ENCODE peak calls at places on chromosomes 11 and 22, in four cellular contexts. One of them, this sample, is unnamed.

GRCh38 chr22:46573781-46574437 is 36.5 kb upstream of the CELSR1 start:
- DNase-seq in cardiac muscle cell: no peak
- DNase-seq in esophagus squamous epithelium: no peak
- DNase-seq in psoas muscle: peak; percentile 31
- DNase-seq in this sample: peak; percentile 62

GRCh38 chr11:72637926-72638325 is 36.3 kb downstream of the PDE2A start:
- DNase-seq in cardiac muscle cell: no peak
- DNase-seq in esophagus squamous epithelium: no peak
- DNase-seq in psoas muscle: no peak
- DNase-seq in this sample: no peak

GRCh38 chr22:20441631-20442484 is 4.2 kb upstream of the SCARF2 start:
- DNase-seq in esophagus squamous epithelium: no peak
- DNase-seq in cardiac muscle cell: peak; percentile 42
- DNase-seq in psoas muscle: peak; percentile 51
- DNase-seq in this sample: peak; percentile 71

GRCh38 chr22:46377566-46378498 is 42.3 kb downstream of the TRMU start:
- DNase-seq in cardiac muscle cell: peak; percentile 88
- DNase-seq in esophagus squamous epithelium: no peak
- DNase-seq in psoas muscle: no peak
- DNase-seq in this sample: no peak

GRCh38 chr22:20013382-20013871 is 3.2 kb downstream of the ARVCF start:
- DNase-seq in cardiac muscle cell: peak; percentile 85
- DNase-seq in psoas muscle: peak; percentile 88
- DNase-seq in esophagus squamous epithelium: no peak
- DNase-seq in this sample: peak; percentile 84

GRCh38 chr22:37163618-37164534 is 14.2 kb upstream of the IL2RB start:
- DNase-seq in esophagus squamous epithelium: no peak
- DNase-seq in psoas muscle: peak; percentile 41
- DNase-seq in cardiac muscle cell: no peak
- DNase-seq in this sample: no peak

GRCh38 chr22:46178755-46179505 is 28.6 kb downstream of the PPARA start:
- DNase-seq in esophagus squamous epithelium: no peak
- DNase-seq in cardiac muscle cell: no peak
- DNase-seq in psoas muscle: no peak
- DNase-seq in this sample: no peak

GRCh38 chr11:134238956-134239355 is 14.2 kb downstream of the THYN1 start:
- DNase-seq in cardiac muscle cell: no peak
- DNase-seq in psoas muscle: no peak
- DNase-seq in esophagus squamous epithelium: no peak
- DNase-seq in this sample: no peak

GRCh38 chr11:8586805-8587204 is 7.2 kb downstream of the STK33 start:
- DNase-seq in esophagus squamous epithelium: no peak
- DNase-seq in psoas muscle: no peak
- DNase-seq in cardiac muscle cell: no peak
- DNase-seq in this sample: no peak

GRCh38 chr11:23749762-23750430 is 747.0 kb upstream of the LUZP2 start:
- DNase-seq in psoas muscle: no peak
- DNase-seq in cardiac muscle cell: no peak
- DNase-seq in esophagus squamous epithelium: no peak
- DNase-seq in this sample: no peak

GRCh38 chr11:2794947-2795346 is 90.6 kb downstream of the CDKN1C start:
- DNase-seq in cardiac muscle cell: no peak
- DNase-seq in esophagus squamous epithelium: no peak
- DNase-seq in psoas muscle: peak; percentile 39
- DNase-seq in this sample: peak; percentile 61
- H3K36me3 ChIP-seq in cardiac muscle cell: no peaks in the 10 kb centered on the region
- H3K36me3 ChIP-seq in esophagus squamous epithelium: no peaks in the 10 kb centered on the region
- H3K36me3 ChIP-seq in psoas muscle: no peaks in the 10 kb centered on the region
- H3K36me3 ChIP-seq in this sample: no peaks in the 10 kb centered on the region

GRCh38 chr11:10655931-10656576 is 37.5 kb downstream of the IRAG1 start:
- DNase-seq in psoas muscle: no peak
- DNase-seq in esophagus squamous epithelium: no peak
- DNase-seq in cardiac muscle cell: no peak
- DNase-seq in this sample: no peak
- H3K27ac ChIP-seq in psoas muscle: no peak overlapping the region
- H3K27ac ChIP-seq in esophagus squamous epithelium: peak overlapping the region; percentile 90
- H3K27ac ChIP-seq in cardiac muscle cell: no peak overlapping the region
- H3K27ac ChIP-seq in this sample: peak overlapping the region; percentile 46

GRCh38 chr11:16815047-16815767 is 76.8 kb downstream of the C11orf58 start:
- DNase-seq in psoas muscle: peak; percentile 91
- DNase-seq in esophagus squamous epithelium: no peak
- DNase-seq in cardiac muscle cell: no peak
- DNase-seq in this sample: peak; percentile 83

GRCh38 chr11:16811136-16812020 is 72.9 kb downstream of the C11orf58 start:
- DNase-seq in esophagus squamous epithelium: no peak
- DNase-seq in psoas muscle: no peak
- DNase-seq in cardiac muscle cell: no peak
- DNase-seq in this sample: no peak

GRCh38 chr11:16812274-16812673 is 73.8 kb downstream of the C11orf58 start:
- DNase-seq in psoas muscle: no peak
- DNase-seq in cardiac muscle cell: no peak
- DNase-seq in esophagus squamous epithelium: no peak
- DNase-seq in this sample: no peak

GRCh38 chr11:16814410-16815046 is 76.1 kb downstream of the C11orf58 start:
- DNase-seq in esophagus squamous epithelium: no peak
- DNase-seq in psoas muscle: no peak
- DNase-seq in cardiac muscle cell: no peak
- DNase-seq in this sample: no peak

GRCh38 chr11:16813141-16813540 is 74.7 kb downstream of the C11orf58 start:
- DNase-seq in cardiac muscle cell: no peak
- DNase-seq in esophagus squamous epithelium: no peak
- DNase-seq in psoas muscle: no peak
- DNase-seq in this sample: no peak
- H3K36me3 ChIP-seq in cardiac muscle cell: peaks cover 38% of the 10 kb centered on the region
- H3K36me3 ChIP-seq in esophagus squamous epithelium: peaks cover 67% of the 10 kb centered on the region
- H3K36me3 ChIP-seq in psoas muscle: no peaks in the 10 kb centered on the region
- H3K36me3 ChIP-seq in this sample: peaks cover 2% of the 10 kb centered on the region

GRCh38 chr11:32479291-32479690 is 44.0 kb upstream of the WT1 start:
- DNase-seq in cardiac muscle cell: peak; percentile 70
- DNase-seq in esophagus squamous epithelium: no peak
- DNase-seq in psoas muscle: no peak
- DNase-seq in this sample: no peak
- H3K27ac ChIP-seq in cardiac muscle cell: peak overlapping the region; percentile 97
- H3K27ac ChIP-seq in esophagus squamous epithelium: no peak overlapping the region
- H3K27ac ChIP-seq in psoas muscle: no peak overlapping the region
- H3K27ac ChIP-seq in this sample: no peak overlapping the region

This sample was measured in aorta.